ENCODE peak calls at places on chromosomes 11 and 22, in four cellular contexts. C is mesendoderm, D is H9, X is IMR-90. L is an unnamed sample.

GRCh38 chr11:63614136-63614664 is at the start of gene PLAAT3:
- DNase-seq in X (no peak), D (peak; percentile 86), C (peak; percentile 78), L (peak; percentile 44)

GRCh38 chr11:95522871-95523270 is 266.7 kb downstream of the FAM76B start:
- DNase-seq in C (no peak), D (no peak), X (peak; percentile 45), L (no peak)

GRCh38 chr11:103948331-103948730 is 88.1 kb upstream of the DDI1 start:
- DNase-seq in X (no peak), C (no peak), D (no peak), L (no peak)

GRCh38 chr22:43749473-43749872 is 62.6 kb downstream of the EFCAB6 start:
- DNase-seq in X (no peak), C (peak; percentile 8), D (no peak), L (no peak)

GRCh38 chr11:24575392-24575791 is 78.5 kb downstream of the LUZP2 start:
- DNase-seq in D (no peak), X (peak; percentile 75), C (no peak), L (no peak)

GRCh38 chr22:47022075-47022473 is 259.6 kb downstream of the TBC1D22A start:
- DNase-seq in D (no peak), C (no peak), X (peak; percentile 22), L (no peak)

GRCh38 chr11:120079750-120080610 is 57.9 kb downstream of the TRIM29 start:
- DNase-seq in D (peak; percentile 61), C (peak; percentile 51), X (no peak), L (no peak)

GRCh38 chr22:32050678-32051515 is 7.8 kb downstream of the SLC5A1 start:
- DNase-seq in X (peak; percentile 79), D (peak; percentile 50), C (peak; percentile 69), L (no peak)

GRCh38 chr11:10401696-10402392 is 53.2 kb upstream of the AMPD3 start:
- DNase-seq in D (no peak), C (no peak), X (no peak), L (no peak)
- H3K56ac ChIP-seq in D (no peak overlapping the region), C (no peak overlapping the region), X (no peak overlapping the region), L (no peak overlapping the region)

GRCh38 chr22:20636945-20637344 is 129.5 kb downstream of the MED15 start:
- DNase-seq in D (no peak), X (no peak), C (no peak), L (no peak)
- H3K56ac ChIP-seq in D (no peak overlapping the region), X (no peak overlapping the region), C (no peak overlapping the region), L (no peak overlapping the region)

GRCh38 chr11:132655187-132655855 is 877.0 kb downstream of the OPCML start:
- DNase-seq in C (no peak), X (no peak), D (no peak), L (no peak)

GRCh38 chr11:132648841-132649240 is 883.5 kb downstream of the OPCML start:
- DNase-seq in X (peak; percentile 2), C (no peak), D (no peak), L (no peak)

GRCh38 chr11:132649277-132649676 is 883.0 kb downstream of the OPCML start:
- DNase-seq in X (no peak), D (no peak), C (no peak), L (no peak)

GRCh38 chr11:132653237-132653636 is 879.1 kb downstream of the OPCML start:
- DNase-seq in C (no peak), D (no peak), X (no peak), L (no peak)

GRCh38 chr11:132650969-132651720 is 881.2 kb downstream of the OPCML start:
- DNase-seq in C (no peak), D (no peak), X (no peak), L (no peak)
- H3K56ac ChIP-seq in C (no peak overlapping the region), D (no peak overlapping the region), X (no peak overlapping the region), L (no peak overlapping the region)

GRCh38 chr11:107780136-107780535 is 68.3 kb upstream of the SLN start:
- DNase-seq in X (no peak), C (no peak), D (no peak), L (no peak)

GRCh38 chr11:107778839-107779517 is 67.1 kb upstream of the SLN start:
- DNase-seq in C (no peak), X (no peak), D (no peak), L (no peak)

GRCh38 chr11:107777094-107777493 is 65.2 kb upstream of the SLN start:
- DNase-seq in D (no peak), C (no peak), X (no peak), L (no peak)

GRCh38 chr11:107783121-107783520 is 71.3 kb upstream of the SLN start:
- DNase-seq in D (no peak), X (peak; percentile 8), C (no peak), L (no peak)

GRCh38 chr11:107780775-107781174 is 68.9 kb upstream of the SLN start:
- DNase-seq in C (no peak), D (no peak), X (no peak), L (no peak)
- H3K56ac ChIP-seq in C (no peak overlapping the region), D (no peak overlapping the region), X (no peak overlapping the region), L (no peak overlapping the region)

GRCh38 chr11:132894598-132894997 is 637.7 kb downstream of the OPCML start:
- DNase-seq in C (no peak), X (no peak), D (no peak), L (no peak)

GRCh38 chr11:132898676-132899075 is 633.6 kb downstream of the OPCML start:
- DNase-seq in C (no peak), X (peak; percentile 41), D (no peak), L (no peak)

GRCh38 chr11:132895340-132895739 is 637.0 kb downstream of the OPCML start:
- DNase-seq in D (no peak), C (no peak), X (peak; percentile 96), L (no peak)

GRCh38 chr11:132901638-132902610 is 630.4 kb downstream of the OPCML start:
- DNase-seq in D (no peak), C (peak; percentile 41), X (no peak), L (no peak)

GRCh38 chr11:132898021-132898420 is 634.3 kb downstream of the OPCML start:
- DNase-seq in C (no peak), D (no peak), X (peak; percentile 73), L (no peak)
- H3K56ac ChIP-seq in C (no peak overlapping the region), D (no peak overlapping the region), X (no peak overlapping the region), L (no peak overlapping the region)

DNA sequence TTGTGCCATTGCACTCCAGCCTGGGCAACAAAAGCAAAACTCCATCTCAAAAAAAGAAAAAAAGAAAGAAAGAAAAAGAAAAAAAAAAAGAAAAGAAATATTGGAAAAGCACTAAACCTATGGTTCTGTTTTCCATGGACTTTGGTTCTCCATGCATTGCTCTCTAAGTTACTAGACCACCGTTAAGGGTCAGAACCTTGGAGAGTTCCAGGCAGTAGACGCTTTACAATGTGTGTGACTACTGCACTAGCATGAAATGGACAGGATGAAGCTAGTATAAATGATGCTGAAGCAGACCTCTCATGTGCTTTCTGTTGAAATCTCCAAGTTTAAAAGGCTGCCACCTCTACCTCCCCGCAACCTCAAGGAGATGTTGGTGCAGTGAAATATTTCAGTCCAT is 63.5 kb downstream of the SIK2 start:
- DNase-seq in D (no peak), X (peak; percentile 71), C (peak; percentile 50), L (no peak)
- H3K56ac ChIP-seq in D (no peak overlapping the region), X (no peak overlapping the region), C (no peak overlapping the region), L (no peak overlapping the region)

GRCh38 chr11:88282789-88283188 is 54.7 kb downstream of the CTSC start:
- DNase-seq in D (no peak), C (no peak), X (no peak), L (no peak)

GRCh38 chr11:88280673-88281316 is 56.7 kb downstream of the CTSC start:
- DNase-seq in D (no peak), C (no peak), X (no peak), L (no peak)

GRCh38 chr11:88284306-88285057 is 53.1 kb downstream of the CTSC start:
- DNase-seq in X (peak; percentile 19), D (no peak), C (no peak), L (no peak)

GRCh38 chr11:88275636-88276035 is 61.9 kb downstream of the CTSC start:
- DNase-seq in D (no peak), X (no peak), C (no peak), L (no peak)

GRCh38 chr11:88281317-88281712 is 56.2 kb downstream of the CTSC start:
- DNase-seq in C (peak; percentile 60), D (no peak), X (no peak), L (no peak)
- H3K56ac ChIP-seq in C (no peak overlapping the region), D (no peak overlapping the region), X (no peak overlapping the region), L (no peak overlapping the region)

DNA sequence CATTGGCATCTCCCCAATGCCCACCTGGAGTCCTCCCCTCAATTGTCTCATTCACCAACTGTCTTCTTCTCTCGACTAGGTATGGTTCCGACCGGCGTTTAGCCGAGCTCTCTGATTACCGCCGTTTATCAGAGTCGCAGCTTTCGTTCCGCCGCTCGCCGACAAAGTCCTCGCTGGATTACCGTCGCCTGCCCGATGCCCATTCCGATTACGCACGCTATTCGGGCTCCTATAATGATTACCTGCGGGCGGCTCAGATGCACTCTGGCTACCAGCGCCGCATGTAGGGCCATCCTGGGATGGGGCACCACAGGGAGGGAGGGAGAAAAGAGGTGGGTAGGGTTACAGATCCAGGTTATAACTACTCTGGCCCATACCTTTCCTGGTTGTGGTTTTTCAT is 10.0 kb downstream of the RBM14 start:
- DNase-seq in D (no peak), X (no peak), C (no peak), L (no peak)
- H3K56ac ChIP-seq in D (no peak overlapping the region), X (no peak overlapping the region), C (no peak overlapping the region), L (no peak overlapping the region)

GRCh38 chr22:25360411-25360810 is 141.0 kb downstream of the CRYBB2 start:
- DNase-seq in D (no peak), X (no peak), C (no peak), L (no peak)
- H3K56ac ChIP-seq in D (no peak overlapping the region), X (no peak overlapping the region), C (no peak overlapping the region), L (no peak overlapping the region)

DNA sequence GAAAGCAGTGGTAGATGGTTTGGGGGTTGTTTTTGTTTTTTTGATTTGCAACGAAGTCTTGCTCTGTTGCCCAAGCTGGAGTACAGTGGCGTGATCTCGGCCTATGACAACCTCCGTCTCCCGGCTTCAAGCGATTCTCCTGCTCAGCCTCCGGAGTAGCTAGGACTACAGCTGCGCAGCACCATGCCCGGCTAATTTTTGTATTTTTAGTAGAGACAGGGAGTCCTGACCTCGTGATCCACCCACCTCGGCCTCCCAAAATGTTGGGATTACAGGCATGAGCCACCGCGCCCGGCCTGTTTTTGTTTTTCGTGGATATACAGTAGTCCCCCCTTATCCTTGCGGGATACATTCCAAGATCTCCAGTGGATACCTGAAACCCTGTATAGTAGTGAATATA is 6.6 kb downstream of the EP300 start:
- DNase-seq in X (no peak), D (no peak), C (no peak), L (no peak)
- H3K56ac ChIP-seq in X (no peak overlapping the region), D (no peak overlapping the region), C (no peak overlapping the region), L (no peak overlapping the region)